ENCODE peak calls at places on chromosomes 2 and 18, in seven cellular contexts. Q is CD4-positive, CD25-positive, alpha-beta regulatory T cell; I is CD4-positive, alpha-beta memory T cell; F is IMR-90; X is breast epithelium; D is RWPE2; N is thyroid gland. M is an unnamed sample.

GRCh38 chr18:57352761-57353136 is 392 bp downstream of the ST8SIA3 start:
- DNase-seq in Q (no peak), I (no peak), F (no peak), X (no peak), D (no peak), N (no peak), M (no peak)

GRCh38 chr18:7084080-7084765 is 33.4 kb downstream of the LAMA1 start:
- DNase-seq in Q (no peak), I (no peak), F (peak; percentile 60), X (no peak), D (no peak), N (no peak), M (no peak)

GRCh38 chr2:46564811-46565241 is 85.5 kb downstream of the TMEM247 start:
- DNase-seq in Q (no peak), I (no peak), F (no peak), X (no peak), D (no peak), N (no peak), M (no peak)

GRCh38 chr2:56448999-56449431 is 265.2 kb downstream of the CCDC85A start:
- DNase-seq in Q (no peak), I (no peak), F (no peak), X (no peak), D (peak; percentile 45), N (peak; percentile 32), M (no peak)

GRCh38 chr2:235669983-235670962 is 176.4 kb downstream of the AGAP1 start:
- DNase-seq in Q (no peak), I (no peak), F (peak; percentile 81), X (peak; percentile 61), D (no peak), N (peak; percentile 65), M (no peak)

GRCh38 chr2:9807555-9808305 is 35.5 kb upstream of the TAF1B start:
- DNase-seq in Q (no peak), I (no peak), F (no peak), X (peak; percentile 44), D (peak; percentile 50), N (no peak), M (no peak)

GRCh38 chr18:63073481-63073880 is 246.1 kb downstream of the BCL2 start:
- DNase-seq in Q (no peak), I (no peak), F (no peak), X (no peak), D (no peak), N (no peak), M (no peak)

GRCh38 chr2:152189622-152190495 is 14.3 kb upstream of the STAM2 start:
- DNase-seq in Q (no peak), I (no peak), F (peak; percentile 77), X (no peak), D (no peak), N (peak; percentile 38), M (no peak)

DNA sequence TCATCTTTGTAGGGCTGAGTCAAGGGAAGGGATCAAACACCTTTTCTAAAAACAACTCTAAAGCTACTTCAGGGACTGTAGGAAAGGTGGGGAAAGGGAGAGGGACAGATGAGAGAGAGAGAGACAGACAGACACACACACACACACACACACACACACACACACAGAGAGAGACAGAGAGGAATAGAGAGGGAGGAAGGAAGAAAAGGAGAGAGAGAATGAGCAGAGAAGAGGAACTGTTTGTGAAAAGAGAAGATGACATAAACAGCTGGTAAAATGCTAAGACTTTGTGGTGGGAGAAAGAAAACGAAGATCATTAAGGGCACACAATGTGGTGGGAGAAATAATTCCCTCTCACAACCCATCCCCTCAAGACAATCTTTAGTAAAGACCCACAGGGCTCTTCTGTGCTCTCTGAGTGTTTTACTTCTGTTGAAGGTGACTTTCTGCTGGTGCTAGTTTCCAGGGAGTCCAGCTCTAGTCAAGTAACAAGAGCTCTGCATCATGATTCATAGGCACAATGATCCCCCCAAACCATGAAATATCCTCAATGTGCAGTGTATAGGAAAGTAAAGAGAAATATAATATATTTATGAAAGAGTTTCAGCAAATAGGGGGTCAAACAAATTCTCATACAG is 77.2 kb upstream of the STK17B start:
- DNase-seq in Q (no peak), I (no peak), F (peak; percentile 51), X (no peak), D (no peak), N (no peak), M (no peak)
- H3K4me1 ChIP-seq in Q (peaks cover 9% of the 10 kb centered on the region), I (peaks cover 39% of the 10 kb centered on the region), F (peaks cover 11% of the 10 kb centered on the region), X (no peaks in the 10 kb centered on the region), D (peaks cover 13% of the 10 kb centered on the region), N (no peaks in the 10 kb centered on the region), M (peaks cover 15% of the 10 kb centered on the region)

GRCh38 chr18:78768221-78768620 is 211.4 kb upstream of the SALL3 start:
- DNase-seq in Q (no peak), I (no peak), F (no peak), X (no peak), D (no peak), N (no peak), M (no peak)

GRCh38 chr18:78765637-78766281 is 213.9 kb upstream of the SALL3 start:
- DNase-seq in Q (no peak), I (no peak), F (no peak), X (no peak), D (no peak), N (no peak), M (no peak)

GRCh38 chr18:78765142-78765541 is 214.5 kb upstream of the SALL3 start:
- DNase-seq in Q (no peak), I (no peak), F (no peak), X (no peak), D (no peak), N (no peak), M (no peak)

GRCh38 chr18:78767648-78768071 is 212.0 kb upstream of the SALL3 start:
- DNase-seq in Q (no peak), I (no peak), F (no peak), X (no peak), D (no peak), N (no peak), M (no peak)

DNA sequence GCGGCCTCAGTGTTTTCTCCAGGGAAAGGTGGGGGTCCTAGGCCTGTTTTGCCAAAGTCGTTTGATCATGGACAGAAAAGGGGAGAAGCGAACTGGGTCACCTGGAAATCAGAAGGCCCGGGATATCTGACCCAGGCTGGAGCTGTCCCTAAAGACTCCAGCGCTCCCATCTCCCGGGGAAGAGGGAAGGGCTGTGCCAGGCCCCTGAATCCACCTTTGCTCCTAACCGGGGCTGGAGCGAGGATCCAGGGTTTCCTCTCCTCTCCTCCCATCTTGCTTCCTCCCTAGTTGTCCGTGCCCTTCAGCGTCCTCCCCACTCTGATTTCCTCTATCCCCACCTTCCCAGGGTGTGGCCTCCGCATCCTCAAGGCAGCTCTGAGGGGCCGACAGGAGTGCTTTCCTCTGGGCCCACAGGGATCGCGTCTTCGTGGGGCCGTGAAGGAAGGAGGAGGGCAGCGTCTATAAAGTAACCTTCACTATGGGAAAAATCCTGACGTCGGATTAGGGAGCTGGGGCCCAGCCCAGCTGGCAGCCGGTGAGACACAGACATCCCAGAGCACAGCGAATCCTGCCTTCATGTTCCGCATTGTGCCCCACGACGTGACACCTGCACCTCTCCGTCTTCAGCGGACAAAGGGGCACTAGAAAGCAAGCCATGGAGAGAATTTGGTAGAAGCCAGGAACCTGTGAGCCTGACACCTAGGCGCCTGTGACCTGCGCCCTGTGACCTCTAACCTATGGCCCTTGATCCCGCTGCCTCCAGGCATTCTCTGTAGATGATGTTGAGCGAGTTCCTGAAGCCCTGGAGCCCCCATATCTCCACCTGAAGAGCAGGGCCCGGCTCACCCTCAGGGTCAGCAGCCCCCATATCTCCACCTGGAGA is 212.7 kb upstream of the SALL3 start:
- DNase-seq in Q (no peak), I (no peak), F (no peak), X (no peak), D (no peak), N (no peak), M (peak; percentile 85)
- H3K4me1 ChIP-seq in Q (no peaks in the 10 kb centered on the region), I (no peaks in the 10 kb centered on the region), F (no peaks in the 10 kb centered on the region), X (no peaks in the 10 kb centered on the region), D (no peaks in the 10 kb centered on the region), N (no peaks in the 10 kb centered on the region), M (no peaks in the 10 kb centered on the region)

GRCh38 chr2:239269959-239270358 is 130.9 kb downstream of the HDAC4 start:
- DNase-seq in Q (no peak), I (no peak), F (no peak), X (no peak), D (no peak), N (no peak), M (no peak)

GRCh38 chr2:239269173-239269865 is 131.5 kb downstream of the HDAC4 start:
- DNase-seq in Q (no peak), I (no peak), F (no peak), X (no peak), D (no peak), N (no peak), M (no peak)

GRCh38 chr2:239272626-239273025 is 128.2 kb downstream of the HDAC4 start:
- DNase-seq in Q (no peak), I (no peak), F (no peak), X (no peak), D (no peak), N (no peak), M (no peak)

GRCh38 chr2:239273280-239274234 is 127.3 kb downstream of the HDAC4 start:
- DNase-seq in Q (no peak), I (no peak), F (no peak), X (no peak), D (no peak), N (no peak), M (no peak)

DNA sequence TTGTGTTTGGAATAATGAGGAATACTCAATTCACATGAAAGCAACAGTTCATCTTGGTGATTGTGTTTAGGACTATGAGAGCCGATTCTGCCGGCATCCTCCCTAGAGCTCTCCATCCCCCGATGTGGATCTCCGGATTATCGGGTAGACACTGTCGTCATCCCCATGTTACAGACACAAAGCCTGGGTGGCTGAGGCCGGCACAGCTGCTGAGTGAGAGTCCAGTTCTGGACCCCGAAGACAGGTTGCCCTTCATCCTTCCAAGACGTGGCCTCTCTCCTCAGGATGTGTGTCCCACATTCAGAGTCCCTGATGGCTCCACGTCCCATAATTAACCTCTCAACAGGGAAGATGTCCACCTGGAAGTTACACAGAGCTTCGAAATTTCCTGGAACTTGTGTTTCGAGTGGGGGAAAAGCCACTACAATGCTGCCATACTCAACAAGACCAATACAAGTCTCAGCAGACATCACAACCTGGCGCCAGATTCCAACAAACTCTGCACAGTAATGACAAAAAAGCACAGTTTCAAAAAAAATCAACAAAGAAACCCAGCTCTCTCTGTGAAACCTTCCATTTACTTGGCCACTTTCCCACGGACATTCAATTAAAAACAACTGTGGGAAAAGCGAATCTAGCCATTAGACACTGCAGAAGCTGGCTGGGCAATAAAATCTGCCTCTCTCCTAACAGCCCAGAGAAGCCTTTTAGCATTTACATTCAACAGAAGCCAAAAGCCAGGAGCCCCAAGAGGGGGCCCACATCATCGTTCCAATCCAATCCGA is 129.2 kb downstream of the HDAC4 start:
- DNase-seq in Q (no peak), I (no peak), F (no peak), X (no peak), D (no peak), N (no peak), M (no peak)
- H3K4me1 ChIP-seq in Q (peaks cover 56% of the 10 kb centered on the region), I (peaks cover 72% of the 10 kb centered on the region), F (peaks cover 55% of the 10 kb centered on the region), X (peaks cover 5% of the 10 kb centered on the region), D (peaks cover 40% of the 10 kb centered on the region), N (peaks cover 37% of the 10 kb centered on the region), M (peaks cover 64% of the 10 kb centered on the region)

GRCh38 chr2:48530033-48530804 is at the start of gene STON1:
- DNase-seq in Q (peak; percentile 16), I (peak; percentile 2), F (peak; percentile 25), X (no peak), D (no peak), N (peak; percentile 43), M (no peak)

GRCh38 chr2:48529676-48530032 is 300 bp upstream of the STON1 start:
- DNase-seq in Q (no peak), I (no peak), F (no peak), X (no peak), D (no peak), N (no peak), M (no peak)

GRCh38 chr2:48528431-48528830 is 1.5 kb upstream of the STON1 start:
- DNase-seq in Q (no peak), I (no peak), F (no peak), X (no peak), D (no peak), N (no peak), M (no peak)

GRCh38 chr2:48527211-48527880 is 2.6 kb upstream of the STON1 start:
- DNase-seq in Q (no peak), I (no peak), F (peak; percentile 58), X (no peak), D (no peak), N (no peak), M (no peak)

DNA sequence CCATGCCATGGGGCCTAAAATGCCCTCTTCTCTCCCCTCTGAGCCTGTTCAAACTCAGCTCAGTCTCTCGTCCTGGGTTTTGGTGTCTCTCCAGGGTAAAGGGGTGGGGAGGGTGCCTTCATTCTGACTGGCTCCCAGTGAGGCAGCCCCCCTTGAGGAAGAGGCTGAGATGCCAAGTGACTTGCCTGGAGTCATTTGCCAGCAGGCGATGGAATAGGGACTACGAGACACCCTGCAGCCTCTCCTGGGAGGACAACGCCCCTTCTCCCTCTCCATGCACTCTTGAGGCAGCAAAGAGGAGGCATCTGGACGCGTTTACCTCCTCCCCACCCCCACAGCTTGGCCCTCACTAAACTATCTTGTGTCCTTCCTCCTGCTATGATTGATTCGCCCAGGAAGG is 765 bp upstream of the STON1 start:
- DNase-seq in Q (no peak), I (no peak), F (no peak), X (no peak), D (no peak), N (peak; percentile 52), M (no peak)
- H3K4me1 ChIP-seq in Q (peaks cover 7% of the 10 kb centered on the region), I (peaks cover 7% of the 10 kb centered on the region), F (peaks cover 12% of the 10 kb centered on the region), X (no peaks in the 10 kb centered on the region), D (peaks cover 6% of the 10 kb centered on the region), N (peaks cover 7% of the 10 kb centered on the region), M (peaks cover 70% of the 10 kb centered on the region)